ENCODE peak calls at places on chromosomes 16 and 17, in five cellular contexts. C, K, E, N and V are unnamed samples.

GRCh38 chr17:6651483-6652452 is at the start of the genes C17orf100 and MED31:
- ATAC-seq in C (peak; percentile 92), K (peak; percentile 99), E (peak; percentile 100), N (peak; percentile 97), V (peak; percentile 98)

GRCh38 chr16:49158029-49158642 is 123.5 kb downstream of the CBLN1 start:
- ATAC-seq in C (peak; percentile 65), K (peak; percentile 58), E (peak; percentile 78), N (no peak), V (no peak)

GRCh38 chr17:42459983-42460300 is 1.3 kb downstream of the ATP6V0A1 start:
- ATAC-seq in C (no peak), K (peak; percentile 64), E (peak; percentile 1), N (peak; percentile 24), V (peak; percentile 17)

GRCh38 chr16:72055911-72056310 is 1.6 kb downstream of the HP start:
- ATAC-seq in C (no peak), K (no peak), E (no peak), N (no peak), V (no peak)

GRCh38 chr16:85231959-85232358 is 119.7 kb upstream of the CIBAR2 start:
- ATAC-seq in C (no peak), K (no peak), E (no peak), N (no peak), V (no peak)

GRCh38 chr17:42183741-42184711 is 1.2 kb downstream of the HCRT start:
- ATAC-seq in C (peak; percentile 78), K (peak; percentile 79), E (peak; percentile 81), N (peak; percentile 72), V (peak; percentile 88)

GRCh38 chr16:54431041-54431996 is 144.7 kb upstream of the IRX3 start:
- ATAC-seq in C (no peak), K (no peak), E (no peak), N (no peak), V (no peak)

GRCh38 chr16:74451951-74452758 is 30.9 kb upstream of the CLEC18B start:
- ATAC-seq in C (no peak), K (peak; percentile 94), E (no peak), N (no peak), V (no peak)

GRCh38 chr16:88317619-88317977 is 65.2 kb upstream of the ZNF469 start:
- ATAC-seq in C (no peak), K (no peak), E (no peak), N (no peak), V (peak; percentile 19)

GRCh38 chr16:81838794-81839193 is 59.7 kb downstream of the PLCG2 start:
- ATAC-seq in C (no peak), K (peak; percentile 64), E (no peak), N (no peak), V (no peak)

GRCh38 chr17:57068222-57068658 is 16.8 kb upstream of the AKAP1 start:
- ATAC-seq in C (peak; percentile 94), K (peak; percentile 79), E (peak; percentile 100), N (peak; percentile 81), V (no peak)

GRCh38 chr17:44547625-44548297 is 9.5 kb upstream of the FZD2 start:
- ATAC-seq in C (no peak), K (no peak), E (no peak), N (no peak), V (no peak)

GRCh38 chr16:78689536-78689935 is 590.1 kb downstream of the WWOX start:
- ATAC-seq in C (no peak), K (no peak), E (no peak), N (no peak), V (no peak)

GRCh38 chr17:77473615-77474226 is 333.0 kb downstream of the SEC14L1 start:
- ATAC-seq in C (no peak), K (peak; percentile 63), E (no peak), N (no peak), V (no peak)

GRCh38 chr17:82106697-82107305 is 8.8 kb upstream of the FASN start:
- ATAC-seq in C (no peak), K (peak; percentile 13), E (no peak), N (peak; percentile 8), V (peak; percentile 4)

GRCh38 chr17:82583720-82584234 is 64.2 kb downstream of the FOXK2 start:
- ATAC-seq in C (peak; percentile 15), K (no peak), E (no peak), N (no peak), V (no peak)

GRCh38 chr17:28173071-28173561 is 130.6 kb downstream of the NLK start:
- ATAC-seq in C (no peak), K (no peak), E (peak; percentile 86), N (no peak), V (no peak)

GRCh38 chr17:55157165-55157564 is 107.6 kb upstream of the HLF start:
- ATAC-seq in C (peak; percentile 73), K (no peak), E (no peak), N (no peak), V (no peak)

GRCh38 chr16:19677403-19677802 is 40.6 kb downstream of the KNOP1 start:
- ATAC-seq in C (no peak), K (no peak), E (no peak), N (no peak), V (no peak)

GRCh38 chr16:52480237-52480636 is 66.7 kb downstream of the TOX3 start:
- ATAC-seq in C (no peak), K (no peak), E (no peak), N (no peak), V (no peak)

GRCh38 chr17:9080296-9080914 is 59.1 kb downstream of the NTN1 start:
- ATAC-seq in C (no peak), K (no peak), E (no peak), N (no peak), V (no peak)

GRCh38 chr16:5027086-5027485 is 6.6 kb downstream of the NAGPA start:
- ATAC-seq in C (no peak), K (no peak), E (no peak), N (no peak), V (no peak)

GRCh38 chr17:47223460-47223859 is 14.3 kb downstream of the MYL4 start:
- ATAC-seq in C (peak; percentile 64), K (no peak), E (no peak), N (no peak), V (no peak)

GRCh38 chr16:27463741-27464662 is 62.0 kb downstream of the IL21R start:
- ATAC-seq in C (no peak), K (no peak), E (no peak), N (no peak), V (no peak)

GRCh38 chr16:54174201-54174600 is 112.4 kb downstream of the IRX3 start:
- ATAC-seq in C (no peak), K (no peak), E (no peak), N (peak; percentile 31), V (no peak)

GRCh38 chr17:18988546-18989173 is 15.9 kb downstream of the FAM83G start:
- ATAC-seq in C (peak; percentile 91), K (no peak), E (no peak), N (peak; percentile 31), V (no peak)

GRCh38 chr17:63665527-63666214 is 34.3 kb downstream of the LIMD2 start:
- ATAC-seq in C (no peak), K (peak; percentile 52), E (no peak), N (no peak), V (peak; percentile 34)

GRCh38 chr16:11251525-11252481 is 4.2 kb downstream of the SOCS1 start:
- ATAC-seq in C (no peak), K (peak; percentile 17), E (no peak), N (no peak), V (no peak)

GRCh38 chr17:80792373-80792781 is 199.3 kb upstream of the CHMP6 start:
- ATAC-seq in C (peak; percentile 38), K (no peak), E (peak; percentile 54), N (peak; percentile 61), V (no peak)

GRCh38 chr17:80795090-80795609 is 196.5 kb upstream of the CHMP6 start:
- ATAC-seq in C (no peak), K (no peak), E (no peak), N (no peak), V (no peak)

GRCh38 chr17:80794281-80795089 is 197.2 kb upstream of the CHMP6 start:
- ATAC-seq in C (no peak), K (no peak), E (no peak), N (no peak), V (no peak)

GRCh38 chr17:80793421-80793820 is 198.2 kb upstream of the CHMP6 start:
- ATAC-seq in C (no peak), K (no peak), E (no peak), N (no peak), V (no peak)

GRCh38 chr17:80793851-80794267 is 197.8 kb upstream of the CHMP6 start:
- ATAC-seq in C (no peak), K (no peak), E (no peak), N (no peak), V (no peak)
- TF ChIP-seq POLR2A in C (no peak), K (no peak), E (no peak), N (no peak), V (no peak)

DNA sequence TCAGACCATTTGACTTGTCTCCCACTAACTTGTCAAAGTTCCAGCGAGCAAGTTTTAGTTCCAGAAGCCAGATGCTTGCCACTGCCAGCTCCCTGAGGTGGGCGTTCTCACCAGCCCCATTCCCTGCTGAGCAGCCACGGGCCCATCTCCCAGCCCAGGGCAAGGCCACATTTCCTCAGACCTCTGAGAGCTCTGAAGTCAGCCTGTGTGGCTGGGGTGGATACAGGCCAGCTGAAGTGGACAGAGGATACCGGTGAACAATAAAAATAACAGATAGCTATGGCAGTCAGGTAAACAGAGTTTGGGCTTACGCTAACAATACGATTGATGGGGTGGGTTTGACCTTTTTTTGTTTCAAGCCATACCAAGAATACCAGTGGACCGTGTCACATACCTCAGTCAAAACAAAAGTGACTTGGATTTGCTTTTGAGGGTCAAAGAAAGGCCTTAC is 109.6 kb downstream of the GNAO1 start:
- ATAC-seq in C (no peak), K (no peak), E (no peak), N (peak; percentile 16), V (no peak)
- TF ChIP-seq EP300 in C (no peak), K (no peak), E (no peak), N (no peak), V (no peak)

DNA sequence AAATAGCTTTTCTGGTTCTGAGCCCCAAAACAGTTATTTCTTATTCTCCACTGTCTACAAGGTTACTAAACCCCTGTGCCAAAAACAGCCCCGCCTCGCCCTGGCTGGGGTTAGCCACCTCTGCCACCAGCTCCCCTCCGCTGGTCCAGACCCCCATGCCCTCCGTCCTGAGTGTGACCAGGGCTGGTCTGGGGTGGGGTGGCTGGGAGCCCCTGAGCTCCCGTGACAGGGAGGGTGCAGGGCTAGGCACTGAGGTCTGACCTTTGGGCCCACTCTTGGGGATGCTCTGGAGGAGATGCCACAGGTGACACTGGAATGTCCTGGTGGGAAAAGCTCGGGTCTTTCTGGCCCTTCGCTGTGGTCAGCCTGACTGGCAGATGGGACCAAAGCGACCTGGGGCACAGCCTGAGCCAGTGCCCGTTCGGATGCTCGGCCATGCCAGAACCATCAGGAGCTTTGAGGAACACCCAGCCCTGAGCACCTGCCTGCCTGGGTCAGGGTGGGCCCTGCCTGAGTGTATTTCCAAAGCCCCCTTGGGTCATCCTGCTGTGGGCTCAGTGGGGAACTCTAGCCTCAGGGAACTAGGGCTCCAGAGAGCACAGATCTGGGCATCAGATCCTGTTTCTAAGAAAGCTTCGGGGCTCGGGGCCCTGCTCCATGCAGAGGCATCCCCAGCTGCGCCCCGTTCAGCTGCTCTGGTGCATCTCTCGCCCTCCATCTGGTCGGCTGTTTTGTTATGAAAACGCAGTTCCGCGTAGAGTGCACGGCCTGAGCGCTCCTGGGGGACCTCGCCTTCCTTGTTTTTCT is 72.1 kb upstream of the GNG13 start:
- ATAC-seq in C (no peak), K (no peak), E (no peak), N (no peak), V (no peak)
- H3K9me3 ChIP-seq in C (no peaks in the 10 kb centered on the region), K (no peaks in the 10 kb centered on the region), E (no peaks in the 10 kb centered on the region), N (no peaks in the 10 kb centered on the region), V (no peaks in the 10 kb centered on the region)

GRCh38 chr16:30957456-30958163 is at the start of gene SETD1A:
- ATAC-seq in C (peak; percentile 65), K (peak; percentile 92), E (peak; percentile 89), N (peak; percentile 85), V (peak; percentile 93)
- TF ChIP-seq POLR2A in C (no peak), K (peak; percentile 75), E (peak; percentile 74), N (peak; percentile 38), V (peak; percentile 58)

GRCh38 chr16:57185446-57185944 is 344 bp downstream of the PSME3IP1 start:
- ATAC-seq in C (peak; percentile 40), K (peak; percentile 46), E (peak; percentile 41), N (peak; percentile 44), V (peak; percentile 13)
- TF ChIP-seq EP300 in C (no peak), K (no peak), E (no peak), N (no peak), V (no peak)